ENCODE peak calls at places on chromosomes 16 and 17, in five cellular contexts. K, Z, C, Y and E are unnamed samples.

GRCh38 chr17:75036643-75037268 is 10.0 kb downstream of the ATP5PD start:
- DNase-seq in K (peak), Z (peak), C (no peak), Y (peak), E (peak)

GRCh38 chr17:6163632-6164319 is 93.6 kb downstream of the WSCD1 start:
- DNase-seq in K (no peak), Z (no peak), C (no peak), Y (no peak), E (no peak)

GRCh38 chr17:13601317-13601775 is 383 bp downstream of the HS3ST3A1 start:
- DNase-seq in K (peak), Z (peak), C (no peak), Y (no peak), E (no peak)

GRCh38 chr17:55323518-55324295 is 58.9 kb downstream of the HLF start:
- DNase-seq in K (no peak), Z (no peak), C (no peak), Y (no peak), E (no peak)

GRCh38 chr17:42979511-42980273 is at the start of gene PTGES3L:
- DNase-seq in K (peak), Z (peak), C (peak), Y (no peak), E (peak)

GRCh38 chr16:27701381-27701780 is 151.4 kb downstream of the KATNIP start:
- DNase-seq in K (no peak), Z (no peak), C (no peak), Y (no peak), E (no peak)

GRCh38 chr16:87702325-87702811 is 63.4 kb downstream of the KLHDC4 start:
- DNase-seq in K (no peak), Z (peak), C (no peak), Y (no peak), E (peak)

GRCh38 chr17:72677714-72678390 is 414.6 kb downstream of the SLC39A11 start:
- DNase-seq in K (no peak), Z (no peak), C (no peak), Y (no peak), E (peak)

GRCh38 chr16:19691161-19691850 is 26.7 kb downstream of the KNOP1 start:
- DNase-seq in K (no peak), Z (no peak), C (no peak), Y (peak), E (no peak)

GRCh38 chr17:42744283-42744805 is 496 bp downstream of the EZH1 start:
- DNase-seq in K (peak), Z (peak), C (peak), Y (peak), E (peak)

GRCh38 chr17:30093463-30094147 is 23.0 kb upstream of the NSRP1 start:
- DNase-seq in K (no peak), Z (peak), C (peak), Y (peak), E (peak)

GRCh38 chr17:47846741-47847340 is 4.1 kb downstream of the SP6 start:
- DNase-seq in K (no peak), Z (no peak), C (no peak), Y (no peak), E (no peak)

GRCh38 chr17:47844230-47844629 is 3.2 kb upstream of the SCRN2 start:
- DNase-seq in K (no peak), Z (no peak), C (no peak), Y (no peak), E (peak)

GRCh38 chr17:47843391-47843730 is 2.3 kb upstream of the SCRN2 start:
- DNase-seq in K (no peak), Z (no peak), C (no peak), Y (no peak), E (no peak)

GRCh38 chr17:47847341-47848197 is 3.4 kb downstream of the SP6 start:
- DNase-seq in K (no peak), Z (no peak), C (peak), Y (no peak), E (no peak)

DNA sequence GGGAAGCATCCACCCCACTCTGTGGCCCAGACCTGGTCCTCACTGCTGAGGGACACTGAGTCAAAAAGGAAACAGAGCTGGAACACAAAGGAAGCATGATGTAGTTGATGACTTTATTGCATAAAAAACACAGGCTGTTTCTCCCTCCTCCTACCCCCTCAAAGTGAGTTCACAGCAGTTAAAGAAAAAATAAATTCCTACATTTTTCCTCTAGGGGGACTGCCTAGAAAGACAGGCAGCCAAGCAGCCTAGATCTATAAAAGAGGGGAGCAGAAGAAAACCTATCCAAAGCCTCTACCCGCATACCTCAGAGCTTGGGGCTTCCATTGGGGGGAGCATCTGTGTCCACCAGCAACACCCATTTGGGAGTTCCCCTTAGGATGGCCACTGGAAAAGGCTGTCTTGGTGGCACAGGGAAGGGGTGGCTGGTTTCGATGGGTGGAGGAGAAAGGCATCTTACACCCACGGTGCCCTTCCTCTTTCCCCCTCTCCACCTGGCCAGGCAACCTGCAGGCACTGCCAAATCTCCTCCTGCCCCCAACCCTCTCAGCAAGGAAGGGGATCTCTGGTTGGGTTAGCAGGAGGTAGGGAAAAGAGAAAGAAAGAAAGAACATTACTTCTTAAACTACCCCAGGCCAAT is 3.9 kb upstream of the SCRN2 start:
- DNase-seq in K (no peak), Z (no peak), C (no peak), Y (no peak), E (no peak)
- TF ChIP-seq CTCF in K (no peak), Z (peak), C (peak), Y (no peak), E (peak)

DNA sequence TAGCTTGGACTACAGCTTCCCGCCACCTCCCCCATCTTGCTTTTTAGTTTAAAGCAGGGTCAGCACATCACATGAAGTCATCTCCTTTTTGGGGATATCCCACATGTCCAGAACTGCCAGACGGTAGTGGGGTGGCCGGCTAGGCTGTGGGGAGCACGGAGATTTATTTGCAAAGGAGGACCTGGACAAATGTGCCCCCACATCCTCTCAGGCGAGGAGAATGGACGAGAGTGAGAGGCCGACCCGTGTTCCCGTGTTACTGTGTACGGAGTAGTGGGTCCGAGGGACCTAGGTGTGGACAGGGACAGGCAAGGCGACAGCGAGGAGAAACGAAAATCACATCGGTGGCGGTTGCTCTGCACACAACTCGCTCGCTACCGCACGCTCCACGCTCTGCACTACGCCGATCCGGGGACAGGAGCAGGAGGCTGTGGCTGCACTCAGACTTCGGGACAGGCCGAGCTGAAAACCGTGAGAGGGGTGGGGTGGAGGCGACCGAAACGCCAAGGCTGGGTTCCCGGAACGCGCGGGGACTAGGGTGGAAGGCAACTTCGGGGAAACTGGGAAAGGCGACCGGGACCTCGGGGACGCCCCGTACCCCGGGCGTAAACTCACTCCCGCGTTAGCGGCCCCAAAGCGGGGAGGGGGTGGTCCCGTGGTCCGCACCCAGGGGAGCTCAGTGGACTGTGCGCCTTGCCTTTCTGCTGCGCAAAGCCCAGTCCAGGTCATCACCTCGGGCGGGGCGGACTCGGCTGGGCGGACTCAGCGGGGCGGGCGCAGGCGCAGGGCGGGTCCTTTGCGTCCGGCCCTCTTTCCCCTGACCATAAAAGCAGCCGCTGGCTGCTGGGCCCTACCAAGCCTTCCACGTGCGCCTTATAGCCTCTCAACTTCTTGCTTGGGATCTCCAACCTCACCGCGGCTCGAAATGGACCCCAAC is at the start of gene MT1A:
- DNase-seq in K (peak), Z (peak), C (no peak), Y (peak), E (peak)
- H3K4me3 ChIP-seq in K (peak), Z (peak), C (no peak), Y (peak), E (peak)

GRCh38 chr17:44968225-44969143 is at the start of gene C1QL1:
- DNase-seq in K (peak), Z (peak), C (peak), Y (peak), E (peak)
- TF ChIP-seq CTCF in K (no peak), Z (peak), C (no peak), Y (no peak), E (no peak)

GRCh38 chr17:77882040-77882439 is 76.5 kb upstream of the TNRC6C start:
- DNase-seq in K (no peak), Z (no peak), C (no peak), Y (no peak), E (no peak)
- H3K4me3 ChIP-seq in K (no peak), Z (no peak), C (no peak), Y (no peak), E (no peak)

GRCh38 chr16:58464916-58465731 is 34.8 kb upstream of the NDRG4 start:
- DNase-seq in K (peak), Z (no peak), C (no peak), Y (no peak), E (no peak)
- TF ChIP-seq CTCF in K (no peak), Z (no peak), C (no peak), Y (no peak), E (no peak)

GRCh38 chr17:44558349-44559287 is 1.3 kb downstream of the FZD2 start:
- DNase-seq in K (no peak), Z (peak), C (no peak), Y (no peak), E (peak)
- H3K4me3 ChIP-seq in K (peak), Z (peak), C (no peak), Y (peak), E (peak)